ENCODE peak calls at places on chromosomes 4 and X, in ten cellular contexts. M, B, N, F, Y, O, K, H, S and G are unnamed samples.

GRCh38 chrX:123084797-123085196 is 99.3 kb upstream of the GRIA3 start:
- DNase-seq in S (no peak), O (peak; percentile 57), M (no peak), F (no peak), B (no peak), Y (no peak), K (no peak), N (no peak), H (no peak), G (no peak)

GRCh38 chr4:96342790-96343455 is 503.0 kb downstream of the PDHA2 start:
- DNase-seq in B (no peak), Y (no peak), N (no peak), K (no peak), O (no peak), S (no peak), M (no peak), H (no peak), F (no peak), G (no peak)

GRCh38 chr4:25879991-25880641 is 17.3 kb upstream of the SEL1L3 start:
- DNase-seq in S (no peak), B (no peak), K (no peak), O (no peak), H (no peak), N (no peak), M (peak; percentile 55), Y (no peak), F (no peak), G (no peak)

GRCh38 chr4:189129044-189129443 is 811.6 kb upstream of the FRG1 start:
- DNase-seq in M (no peak), B (no peak), F (no peak), Y (no peak), H (no peak), N (no peak), O (no peak), S (no peak), K (no peak), G (no peak)

GRCh38 chrX:124887572-124887971 is 432.1 kb upstream of the TEX13C start:
- DNase-seq in H (no peak), S (no peak), B (no peak), N (no peak), O (no peak), K (no peak), F (no peak), Y (no peak), M (no peak), G (no peak)

GRCh38 chr4:845233-845835 is 19.4 kb upstream of the CPLX1 start:
- DNase-seq in N (peak; percentile 17), O (no peak), F (no peak), K (no peak), Y (no peak), B (no peak), M (no peak), S (peak; percentile 30), H (no peak), G (no peak)

GRCh38 chr4:74112399-74113090 is 13.6 kb upstream of the CXCL2 start:
- DNase-seq in B (no peak), N (no peak), H (no peak), M (no peak), O (peak; percentile 75), S (no peak), F (no peak), K (no peak), Y (no peak), G (no peak)

GRCh38 chrX:11137543-11138139 is 26.5 kb downstream of the HCCS start:
- DNase-seq in N (no peak), Y (no peak), B (no peak), F (no peak), S (no peak), O (peak; percentile 29), M (peak; percentile 31), K (no peak), H (no peak), G (peak; percentile 5)

GRCh38 chr4:152776352-152776751 is 3.2 kb downstream of the TIGD4 start:
- DNase-seq in S (no peak), K (no peak), O (no peak), F (no peak), H (no peak), M (no peak), B (no peak), N (no peak), Y (no peak), G (no peak)

GRCh38 chrX:31423575-31424284 is 351.9 kb upstream of the FTHL17 start:
- DNase-seq in H (peak; percentile 18), N (no peak), O (peak; percentile 29), F (peak; percentile 34), S (no peak), M (no peak), K (no peak), Y (peak; percentile 2), B (no peak), G (peak; percentile 2)

GRCh38 chrX:153571159-153571908 is 27.6 kb downstream of the CCNQ start:
- DNase-seq in K (no peak), Y (no peak), F (no peak), N (no peak), M (no peak), S (no peak), O (no peak), H (no peak), B (no peak), G (no peak)

GRCh38 chr4:87399148-87399547 is 8.2 kb upstream of the HSD17B11 start:
- DNase-seq in H (no peak), S (peak; percentile 50), O (no peak), M (no peak), B (no peak), K (no peak), N (no peak), Y (no peak), F (peak; percentile 36), G (no peak)

GRCh38 chr4:152680988-152681731 is 1.4 kb upstream of the TMEM154 start:
- DNase-seq in H (no peak), K (no peak), O (peak; percentile 97), F (no peak), B (no peak), Y (no peak), N (no peak), S (no peak), M (no peak), G (no peak)

GRCh38 chr4:95095352-95095974 is 337.7 kb downstream of the BMPR1B start:
- DNase-seq in N (no peak), Y (no peak), F (no peak), S (no peak), O (peak; percentile 40), B (no peak), K (no peak), M (no peak), H (no peak), G (no peak)

GRCh38 chr4:82431026-82431745 is 796 bp downstream of the ENOPH1 start:
- DNase-seq in M (peak; percentile 32), B (peak; percentile 33), F (peak; percentile 59), O (peak; percentile 20), S (no peak), H (peak; percentile 47), Y (peak; percentile 14), N (no peak), K (peak; percentile 68), G (no peak)

GRCh38 chr4:87017580-87018061 is 82.8 kb downstream of the AFF1 start:
- DNase-seq in K (no peak), B (no peak), M (no peak), O (no peak), S (no peak), N (no peak), H (no peak), Y (no peak), F (no peak), G (no peak)

GRCh38 chr4:48315728-48316630 is 25.4 kb upstream of the SLAIN2 start:
- DNase-seq in N (no peak), B (peak; percentile 5), M (peak; percentile 63), Y (peak; percentile 23), O (peak; percentile 60), S (no peak), K (peak; percentile 32), F (peak; percentile 46), H (no peak), G (peak; percentile 35)

GRCh38 chr4:139857021-139857420 is 191.4 kb downstream of the MGST2 start:
- DNase-seq in O (no peak), S (no peak), B (no peak), M (no peak), K (no peak), N (no peak), H (no peak), F (no peak), Y (no peak), G (no peak)